ENCODE peak calls at places on chromosomes 13 and 19, in ten cellular contexts. One of them, this sample, is unnamed.

GRCh38 chr13:40401911-40402776 is 264.3 kb downstream of the FOXO1 start:
- DNase-seq in foreskin fibroblast: peak; percentile 100
- DNase-seq in body of pancreas: peak; percentile 93
- DNase-seq in left lung: peak; percentile 97
- DNase-seq in GM23338: no peak
- DNase-seq in brain microvascular endothelial cell: peak; percentile 97
- DNase-seq in fibroblast of lung: peak; percentile 99
- DNase-seq in choroid plexus epithelial cell: peak; percentile 99
- DNase-seq in prostate gland: peak; percentile 55
- DNase-seq in OCI-LY7: peak; percentile 67
- DNase-seq in this sample: peak; percentile 91

GRCh38 chr19:51317381-51317780 is 5.9 kb downstream of the IGLON5 start:
- DNase-seq in fibroblast of lung: no peak
- DNase-seq in prostate gland: no peak
- DNase-seq in foreskin fibroblast: no peak
- DNase-seq in choroid plexus epithelial cell: no peak
- DNase-seq in OCI-LY7: no peak
- DNase-seq in body of pancreas: no peak
- DNase-seq in left lung: no peak
- DNase-seq in brain microvascular endothelial cell: no peak
- DNase-seq in GM23338: no peak
- DNase-seq in this sample: no peak

GRCh38 chr13:42864952-42865634 is 83.7 kb downstream of the FAM216B start:
- DNase-seq in body of pancreas: no peak
- DNase-seq in fibroblast of lung: no peak
- DNase-seq in brain microvascular endothelial cell: no peak
- DNase-seq in choroid plexus epithelial cell: no peak
- DNase-seq in prostate gland: no peak
- DNase-seq in left lung: no peak
- DNase-seq in OCI-LY7: no peak
- DNase-seq in foreskin fibroblast: peak; percentile 18
- DNase-seq in GM23338: no peak
- DNase-seq in this sample: no peak

GRCh38 chr13:78700121-78700910 is 41.4 kb upstream of the OBI1 start:
- DNase-seq in GM23338: no peak
- DNase-seq in body of pancreas: no peak
- DNase-seq in foreskin fibroblast: no peak
- DNase-seq in left lung: no peak
- DNase-seq in fibroblast of lung: peak; percentile 84
- DNase-seq in OCI-LY7: no peak
- DNase-seq in choroid plexus epithelial cell: peak; percentile 64
- DNase-seq in brain microvascular endothelial cell: no peak
- DNase-seq in prostate gland: no peak
- DNase-seq in this sample: peak; percentile 12

GRCh38 chr13:44368062-44368591 is 5.5 kb upstream of the SERP2 start:
- DNase-seq in fibroblast of lung: peak; percentile 66
- DNase-seq in GM23338: no peak
- DNase-seq in left lung: no peak
- DNase-seq in prostate gland: no peak
- DNase-seq in foreskin fibroblast: peak; percentile 90
- DNase-seq in OCI-LY7: no peak
- DNase-seq in choroid plexus epithelial cell: peak; percentile 44
- DNase-seq in brain microvascular endothelial cell: no peak
- DNase-seq in body of pancreas: no peak
- DNase-seq in this sample: no peak

GRCh38 chr19:18596752-18597157 is 8.2 kb downstream of the REX1BD start:
- DNase-seq in prostate gland: no peak
- DNase-seq in GM23338: peak; percentile 87
- DNase-seq in choroid plexus epithelial cell: peak; percentile 50
- DNase-seq in left lung: no peak
- DNase-seq in fibroblast of lung: peak; percentile 32
- DNase-seq in OCI-LY7: no peak
- DNase-seq in brain microvascular endothelial cell: no peak
- DNase-seq in body of pancreas: peak; percentile 68
- DNase-seq in foreskin fibroblast: no peak
- DNase-seq in this sample: no peak

GRCh38 chr19:40803857-40804782 is 5.1 kb downstream of the EGLN2 start:
- DNase-seq in fibroblast of lung: no peak
- DNase-seq in body of pancreas: peak; percentile 90
- DNase-seq in choroid plexus epithelial cell: no peak
- DNase-seq in left lung: peak; percentile 79
- DNase-seq in brain microvascular endothelial cell: no peak
- DNase-seq in GM23338: peak; percentile 56
- DNase-seq in foreskin fibroblast: no peak
- DNase-seq in prostate gland: peak; percentile 66
- DNase-seq in OCI-LY7: peak; percentile 88
- DNase-seq in this sample: no peak

GRCh38 chr13:76848596-76848995 is 37.6 kb downstream of the KCTD12 start:
- DNase-seq in brain microvascular endothelial cell: no peak
- DNase-seq in GM23338: no peak
- DNase-seq in foreskin fibroblast: peak; percentile 86
- DNase-seq in choroid plexus epithelial cell: peak; percentile 72
- DNase-seq in prostate gland: no peak
- DNase-seq in left lung: no peak
- DNase-seq in fibroblast of lung: peak; percentile 84
- DNase-seq in body of pancreas: no peak
- DNase-seq in OCI-LY7: no peak
- DNase-seq in this sample: no peak

GRCh38 chr19:36113895-36114762 is 546 bp downstream of the POLR2I start:
- DNase-seq in left lung: peak; percentile 46
- DNase-seq in foreskin fibroblast: peak; percentile 69
- DNase-seq in choroid plexus epithelial cell: peak; percentile 24
- DNase-seq in OCI-LY7: peak; percentile 38
- DNase-seq in body of pancreas: peak; percentile 22
- DNase-seq in brain microvascular endothelial cell: peak; percentile 15
- DNase-seq in GM23338: peak; percentile 83
- DNase-seq in prostate gland: peak; percentile 13
- DNase-seq in fibroblast of lung: peak; percentile 33
- DNase-seq in this sample: no peak
- TF ChIP-seq CTCF in left lung: no peak
- TF ChIP-seq CTCF in foreskin fibroblast: peak; percentile 3
- TF ChIP-seq CTCF in choroid plexus epithelial cell: peak; percentile 32
- TF ChIP-seq CTCF in OCI-LY7: peak; percentile 21
- TF ChIP-seq CTCF in body of pancreas: no peak
- TF ChIP-seq CTCF in brain microvascular endothelial cell: peak; percentile 33
- TF ChIP-seq CTCF in GM23338: peak; percentile 33
- TF ChIP-seq CTCF in prostate gland: no peak
- TF ChIP-seq CTCF in fibroblast of lung: peak; percentile 2
- TF ChIP-seq CTCF in this sample: peak; percentile 27

GRCh38 chr13:35388456-35388855 is 88.0 kb downstream of the MAB21L1 start:
- DNase-seq in GM23338: no peak
- DNase-seq in brain microvascular endothelial cell: no peak
- DNase-seq in foreskin fibroblast: peak; percentile 11
- DNase-seq in choroid plexus epithelial cell: peak; percentile 3
- DNase-seq in fibroblast of lung: peak; percentile 20
- DNase-seq in prostate gland: no peak
- DNase-seq in OCI-LY7: no peak
- DNase-seq in left lung: no peak
- DNase-seq in body of pancreas: no peak
- DNase-seq in this sample: no peak
- H3K4me3 ChIP-seq in GM23338: no peak overlapping the region
- H3K4me3 ChIP-seq in brain microvascular endothelial cell: no peak overlapping the region
- H3K4me3 ChIP-seq in foreskin fibroblast: peak overlapping the region; percentile 13
- H3K4me3 ChIP-seq in choroid plexus epithelial cell: no peak overlapping the region
- H3K4me3 ChIP-seq in fibroblast of lung: peak overlapping the region; percentile 5
- H3K4me3 ChIP-seq in prostate gland: no peak overlapping the region
- H3K4me3 ChIP-seq in OCI-LY7: no peak overlapping the region
- H3K4me3 ChIP-seq in left lung: no peak overlapping the region
- H3K4me3 ChIP-seq in body of pancreas: no peak overlapping the region
- H3K4me3 ChIP-seq in this sample: no peak overlapping the region

DNA sequence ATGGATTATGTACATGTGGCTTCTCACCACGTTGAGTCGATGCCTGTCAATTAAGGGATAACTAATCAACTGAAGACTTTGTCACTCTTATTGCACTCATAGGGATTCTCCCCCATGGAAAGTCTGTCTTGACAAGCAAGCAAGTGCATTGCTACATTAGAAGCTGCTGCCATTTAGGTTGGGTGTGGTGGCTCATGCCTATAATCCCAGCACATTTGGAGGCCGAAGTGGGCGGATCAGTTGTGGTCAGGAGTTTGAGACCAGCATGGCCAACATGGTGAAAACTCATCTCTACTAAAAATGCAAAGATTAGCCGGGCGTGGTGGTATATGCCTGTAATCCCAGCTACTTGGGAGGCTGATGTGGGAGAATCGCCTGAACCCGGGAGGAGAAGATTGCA is 18.3 kb upstream of the ZNF846 start:
- DNase-seq in OCI-LY7: no peak
- DNase-seq in prostate gland: no peak
- DNase-seq in body of pancreas: no peak
- DNase-seq in choroid plexus epithelial cell: no peak
- DNase-seq in foreskin fibroblast: no peak
- DNase-seq in fibroblast of lung: no peak
- DNase-seq in brain microvascular endothelial cell: no peak
- DNase-seq in left lung: no peak
- DNase-seq in GM23338: no peak
- DNase-seq in this sample: no peak
- TF ChIP-seq CTCF in OCI-LY7: no peak
- TF ChIP-seq CTCF in prostate gland: no peak
- TF ChIP-seq CTCF in body of pancreas: no peak
- TF ChIP-seq CTCF in choroid plexus epithelial cell: no peak
- TF ChIP-seq CTCF in foreskin fibroblast: no peak
- TF ChIP-seq CTCF in fibroblast of lung: no peak
- TF ChIP-seq CTCF in brain microvascular endothelial cell: no peak
- TF ChIP-seq CTCF in left lung: no peak
- TF ChIP-seq CTCF in GM23338: no peak
- TF ChIP-seq CTCF in this sample: no peak

DNA sequence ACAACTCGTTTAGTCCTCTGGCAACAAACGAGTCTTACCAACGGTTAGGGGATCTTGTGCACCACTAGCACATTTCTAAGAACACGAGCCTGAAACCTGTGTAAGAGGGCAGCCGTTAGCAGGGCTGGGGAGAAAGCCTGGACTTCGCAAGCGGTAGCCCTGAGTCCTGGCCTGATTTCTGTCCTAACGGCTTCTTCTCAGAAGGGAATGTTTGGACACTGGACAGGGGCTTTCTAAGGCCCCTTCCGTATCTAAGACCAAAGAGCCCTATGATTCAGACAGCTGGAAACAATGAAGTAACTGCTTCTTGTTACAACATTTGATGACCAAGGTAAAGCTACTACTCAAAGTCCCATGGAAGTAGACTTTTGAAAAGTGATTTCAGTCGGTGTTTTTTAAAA is 2.2 kb downstream of the ANKRD10 start:
- DNase-seq in choroid plexus epithelial cell: peak; percentile 78
- DNase-seq in body of pancreas: no peak
- DNase-seq in GM23338: no peak
- DNase-seq in fibroblast of lung: peak; percentile 73
- DNase-seq in left lung: no peak
- DNase-seq in OCI-LY7: no peak
- DNase-seq in foreskin fibroblast: peak; percentile 62
- DNase-seq in prostate gland: no peak
- DNase-seq in brain microvascular endothelial cell: peak; percentile 38
- DNase-seq in this sample: no peak
- H3K4me3 ChIP-seq in choroid plexus epithelial cell: peak overlapping the region; percentile 94
- H3K4me3 ChIP-seq in body of pancreas: no peak overlapping the region
- H3K4me3 ChIP-seq in GM23338: peak overlapping the region; percentile 91
- H3K4me3 ChIP-seq in fibroblast of lung: peak overlapping the region; percentile 77
- H3K4me3 ChIP-seq in left lung: peak overlapping the region; percentile 97
- H3K4me3 ChIP-seq in OCI-LY7: peak overlapping the region; percentile 98
- H3K4me3 ChIP-seq in foreskin fibroblast: peak overlapping the region; percentile 87
- H3K4me3 ChIP-seq in prostate gland: peak overlapping the region; percentile 98
- H3K4me3 ChIP-seq in brain microvascular endothelial cell: peak overlapping the region; percentile 99
- H3K4me3 ChIP-seq in this sample: peak overlapping the region; percentile 92

GRCh38 chr13:87524775-87525174 is 146.4 kb upstream of the SLITRK5 start:
- DNase-seq in brain microvascular endothelial cell: no peak
- DNase-seq in OCI-LY7: no peak
- DNase-seq in foreskin fibroblast: no peak
- DNase-seq in left lung: no peak
- DNase-seq in prostate gland: no peak
- DNase-seq in GM23338: no peak
- DNase-seq in fibroblast of lung: no peak
- DNase-seq in choroid plexus epithelial cell: no peak
- DNase-seq in body of pancreas: no peak
- DNase-seq in this sample: no peak

GRCh38 chr13:87527036-87527435 is 144.1 kb upstream of the SLITRK5 start:
- DNase-seq in fibroblast of lung: no peak
- DNase-seq in prostate gland: no peak
- DNase-seq in OCI-LY7: no peak
- DNase-seq in choroid plexus epithelial cell: no peak
- DNase-seq in foreskin fibroblast: no peak
- DNase-seq in left lung: no peak
- DNase-seq in brain microvascular endothelial cell: no peak
- DNase-seq in GM23338: no peak
- DNase-seq in body of pancreas: no peak
- DNase-seq in this sample: no peak
- TF ChIP-seq CTCF in fibroblast of lung: no peak
- TF ChIP-seq CTCF in prostate gland: no peak
- TF ChIP-seq CTCF in OCI-LY7: no peak
- TF ChIP-seq CTCF in choroid plexus epithelial cell: no peak
- TF ChIP-seq CTCF in foreskin fibroblast: no peak
- TF ChIP-seq CTCF in left lung: no peak
- TF ChIP-seq CTCF in brain microvascular endothelial cell: no peak
- TF ChIP-seq CTCF in GM23338: no peak
- TF ChIP-seq CTCF in body of pancreas: no peak
- TF ChIP-seq CTCF in this sample: no peak

GRCh38 chr19:48444933-48445194 is 919 bp upstream of the GRWD1 start:
- DNase-seq in prostate gland: no peak
- DNase-seq in GM23338: no peak
- DNase-seq in OCI-LY7: no peak
- DNase-seq in left lung: no peak
- DNase-seq in foreskin fibroblast: peak; percentile 16
- DNase-seq in brain microvascular endothelial cell: no peak
- DNase-seq in body of pancreas: no peak
- DNase-seq in choroid plexus epithelial cell: no peak
- DNase-seq in fibroblast of lung: no peak
- DNase-seq in this sample: no peak

GRCh38 chr19:48444129-48444932 is 1.5 kb upstream of the GRWD1 start:
- DNase-seq in choroid plexus epithelial cell: no peak
- DNase-seq in OCI-LY7: no peak
- DNase-seq in GM23338: peak; percentile 54
- DNase-seq in body of pancreas: no peak
- DNase-seq in brain microvascular endothelial cell: no peak
- DNase-seq in fibroblast of lung: no peak
- DNase-seq in prostate gland: no peak
- DNase-seq in left lung: no peak
- DNase-seq in foreskin fibroblast: no peak
- DNase-seq in this sample: no peak

GRCh38 chr19:48443262-48443661 is 2.5 kb upstream of the GRWD1 start:
- DNase-seq in choroid plexus epithelial cell: peak; percentile 21
- DNase-seq in GM23338: peak; percentile 62
- DNase-seq in left lung: no peak
- DNase-seq in brain microvascular endothelial cell: no peak
- DNase-seq in foreskin fibroblast: peak; percentile 35
- DNase-seq in OCI-LY7: no peak
- DNase-seq in body of pancreas: peak; percentile 57
- DNase-seq in fibroblast of lung: no peak
- DNase-seq in prostate gland: no peak
- DNase-seq in this sample: no peak

GRCh38 chr19:48442116-48443035 is 3.4 kb upstream of the GRWD1 start:
- DNase-seq in prostate gland: no peak
- DNase-seq in left lung: no peak
- DNase-seq in fibroblast of lung: no peak
- DNase-seq in body of pancreas: no peak
- DNase-seq in foreskin fibroblast: no peak
- DNase-seq in choroid plexus epithelial cell: no peak
- DNase-seq in brain microvascular endothelial cell: no peak
- DNase-seq in OCI-LY7: no peak
- DNase-seq in GM23338: peak; percentile 56
- DNase-seq in this sample: no peak

DNA sequence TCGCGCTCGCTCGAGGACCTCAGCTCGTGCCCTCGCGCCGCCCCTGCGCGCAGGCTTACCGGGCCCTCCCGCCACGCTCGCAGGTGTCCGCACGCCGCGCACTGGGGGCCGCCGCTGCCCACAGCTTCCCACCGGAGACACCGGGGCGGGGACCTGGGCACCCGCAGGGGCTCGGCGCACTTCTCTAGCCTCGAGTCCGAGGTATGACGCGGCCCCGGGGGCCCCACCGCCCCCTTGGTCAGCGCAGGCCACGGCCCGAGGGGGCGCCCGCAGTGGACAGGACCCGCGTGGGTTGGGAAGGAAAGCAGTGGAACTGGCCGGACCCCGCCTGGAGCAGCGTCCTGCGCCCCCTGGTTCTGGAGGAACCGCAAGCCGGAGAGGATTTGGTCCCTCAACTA is 2.1 kb upstream of the GRWD1 start:
- DNase-seq in GM23338: peak; percentile 31
- DNase-seq in foreskin fibroblast: no peak
- DNase-seq in OCI-LY7: no peak
- DNase-seq in body of pancreas: no peak
- DNase-seq in choroid plexus epithelial cell: no peak
- DNase-seq in prostate gland: no peak
- DNase-seq in brain microvascular endothelial cell: no peak
- DNase-seq in fibroblast of lung: no peak
- DNase-seq in left lung: no peak
- DNase-seq in this sample: no peak
- H3K4me3 ChIP-seq in GM23338: peak overlapping the region; percentile 86
- H3K4me3 ChIP-seq in foreskin fibroblast: no peak overlapping the region
- H3K4me3 ChIP-seq in OCI-LY7: no peak overlapping the region
- H3K4me3 ChIP-seq in body of pancreas: no peak overlapping the region
- H3K4me3 ChIP-seq in choroid plexus epithelial cell: peak overlapping the region; percentile 47
- H3K4me3 ChIP-seq in prostate gland: peak overlapping the region; percentile 23
- H3K4me3 ChIP-seq in brain microvascular endothelial cell: no peak overlapping the region
- H3K4me3 ChIP-seq in fibroblast of lung: peak overlapping the region; percentile 98
- H3K4me3 ChIP-seq in left lung: no peak overlapping the region
- H3K4me3 ChIP-seq in this sample: peak overlapping the region; percentile 100

This sample was measured in astrocyte of the cerebellum.